ENCODE peak calls at places on chromosomes 5 and 9, in four cellular contexts. N is uterus; G is K562; V is CD4-positive, alpha-beta memory T cell. I is an unnamed sample.

GRCh38 chr9:129752915-129753724 is at the start of gene PTGES:
- DNase-seq in V (peak), N (peak), G (peak), I (no peak)

GRCh38 chr5:26553079-26553478 is 485.3 kb downstream of the CDH9 start:
- DNase-seq in N (no peak), G (no peak), V (no peak), I (no peak)

GRCh38 chr9:99361827-99362226 is 139.7 kb downstream of the SEC61B start:
- DNase-seq in N (no peak), G (no peak), V (no peak), I (no peak)

GRCh38 chr9:115374724-115375268 is 256.8 kb upstream of the TNC start:
- DNase-seq in G (no peak), V (no peak), N (no peak), I (no peak)

GRCh38 chr5:14359069-14360043 is 216.2 kb downstream of the TRIO start:
- DNase-seq in G (no peak), V (no peak), N (no peak), I (no peak)

GRCh38 chr5:137192293-137192743 is 306.8 kb downstream of the SPOCK1 start:
- DNase-seq in V (no peak), G (no peak), N (no peak), I (no peak)

GRCh38 chr9:5493597-5494511 is 16.5 kb upstream of the PDCD1LG2 start:
- DNase-seq in G (peak), N (no peak), V (no peak), I (no peak)

GRCh38 chr5:26647781-26648180 is 390.6 kb downstream of the CDH9 start:
- DNase-seq in N (no peak), V (no peak), G (no peak), I (no peak)

GRCh38 chr9:76255781-76256455 is 138.3 kb downstream of the RFK start:
- DNase-seq in V (no peak), G (no peak), N (peak), I (no peak)

GRCh38 chr5:179821298-179822058 is 773 bp downstream of the SQSTM1 start:
- DNase-seq in V (peak), G (peak), N (peak), I (peak)

GRCh38 chr9:75814667-75815066 is 75.8 kb upstream of the PCSK5 start:
- DNase-seq in G (no peak), N (no peak), V (no peak), I (no peak)

GRCh38 chr5:134119720-134120119 is 5.2 kb downstream of the TCF7 start:
- DNase-seq in G (no peak), N (no peak), V (no peak), I (no peak)

GRCh38 chr5:16456103-16456832 is 9.3 kb downstream of the ZNF622 start:
- DNase-seq in V (peak), N (no peak), G (peak), I (peak)

GRCh38 chr5:77425420-77425819 is 66.7 kb downstream of the WDR41 start:
- DNase-seq in N (no peak), V (no peak), G (no peak), I (no peak)

GRCh38 chr5:91212336-91213092 is 170.6 kb downstream of the ARRDC3 start:
- DNase-seq in N (peak), V (no peak), G (no peak), I (no peak)

GRCh38 chr9:94697972-94698581 is 28.4 kb upstream of the AOPEP start:
- DNase-seq in V (no peak), N (no peak), G (no peak), I (no peak)

GRCh38 chr5:68886814-68887213 is 207.0 kb upstream of the SLC30A5 start:
- DNase-seq in N (no peak), G (no peak), V (no peak), I (no peak)

GRCh38 chr5:140951636-140952035 is 14.6 kb upstream of the PCDHAC2 start:
- DNase-seq in G (no peak), V (no peak), N (no peak), I (no peak)

GRCh38 chr9:126144617-126145456 is 181.8 kb upstream of the MVB12B start:
- DNase-seq in N (no peak), V (no peak), G (no peak), I (no peak)

GRCh38 chr5:27221410-27221809 is 183.0 kb upstream of the CDH9 start:
- DNase-seq in N (no peak), G (no peak), V (no peak), I (no peak)

GRCh38 chr9:36855443-36856315 is 178.4 kb downstream of the PAX5 start:
- DNase-seq in V (peak), N (no peak), G (peak), I (no peak)

GRCh38 chr5:62017092-62017491 is 288.9 kb upstream of the KIF2A start:
- DNase-seq in G (no peak), V (no peak), N (no peak), I (no peak)

GRCh38 chr9:112836394-112836793 is 54.3 kb downstream of the SLC46A2 start:
- DNase-seq in V (no peak), G (no peak), N (no peak), I (no peak)

GRCh38 chr5:123035320-123035949 is 1.1 kb downstream of the PPIC start:
- DNase-seq in V (no peak), N (peak), G (peak), I (no peak)

GRCh38 chr5:128135286-128135685 is 51.7 kb downstream of the SLC12A2 start:
- DNase-seq in N (no peak), G (no peak), V (no peak), I (no peak)

GRCh38 chr5:72956324-72957140 is 691 bp downstream of the FCHO2 start:
- DNase-seq in G (peak), N (peak), V (peak), I (no peak)

GRCh38 chr5:136213919-136214493 is 21.0 kb upstream of the SMIM32 start:
- DNase-seq in G (no peak), V (no peak), N (no peak), I (no peak)

GRCh38 chr5:83430130-83431010 is 41.2 kb upstream of the VCAN start:
- DNase-seq in N (peak), G (peak), V (peak), I (peak)

GRCh38 chr5:65075623-65076250 is 307.0 kb downstream of the CWC27 start:
- DNase-seq in G (no peak), N (no peak), V (no peak), I (no peak)

GRCh38 chr9:97905228-97905627 is 17.1 kb downstream of the TRMO start:
- DNase-seq in V (peak), G (no peak), N (no peak), I (peak)

GRCh38 chr5:150022681-150023080 is 22.1 kb downstream of the HMGXB3 start:
- DNase-seq in V (no peak), N (no peak), G (no peak), I (no peak)

GRCh38 chr9:122338989-122339388 is 31.8 kb upstream of the PTGS1 start:
- DNase-seq in V (no peak), N (no peak), G (no peak), I (no peak)

GRCh38 chr9:130872511-130872910 is 24.1 kb downstream of the QRFP start:
- DNase-seq in N (no peak), V (no peak), G (no peak), I (no peak)

DNA sequence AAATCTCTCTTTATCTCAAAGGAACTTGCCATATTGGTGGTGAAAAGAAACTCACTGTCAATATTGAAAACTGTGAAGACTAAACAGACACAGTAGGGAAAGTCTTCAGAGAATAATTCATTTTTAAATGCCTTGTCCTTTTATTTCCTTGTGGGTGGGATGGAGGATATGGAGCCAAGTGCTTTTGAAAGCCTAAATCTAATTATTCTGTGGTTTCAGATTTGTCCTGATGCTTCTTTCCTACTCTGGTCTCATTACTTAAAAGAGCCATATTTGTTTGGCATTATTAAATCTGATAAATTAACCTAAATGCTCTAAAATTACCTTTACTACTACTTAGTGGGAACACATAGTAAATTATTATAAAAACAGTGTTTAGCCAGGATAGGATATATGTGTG is 258.3 kb upstream of the EFNA5 start:
- DNase-seq in N (no peak), V (no peak), G (no peak), I (no peak)
- H3K27ac ChIP-seq in N (no peak), V (no peak), G (no peak), I (no peak)

GRCh38 chr9:124390812-124391658 is 24.2 kb downstream of the PSMB7 start:
- DNase-seq in V (no peak), N (no peak), G (peak), I (no peak)
- H3K4me3 ChIP-seq in V (no peak), N (no peak), G (no peak), I (no peak)

DNA sequence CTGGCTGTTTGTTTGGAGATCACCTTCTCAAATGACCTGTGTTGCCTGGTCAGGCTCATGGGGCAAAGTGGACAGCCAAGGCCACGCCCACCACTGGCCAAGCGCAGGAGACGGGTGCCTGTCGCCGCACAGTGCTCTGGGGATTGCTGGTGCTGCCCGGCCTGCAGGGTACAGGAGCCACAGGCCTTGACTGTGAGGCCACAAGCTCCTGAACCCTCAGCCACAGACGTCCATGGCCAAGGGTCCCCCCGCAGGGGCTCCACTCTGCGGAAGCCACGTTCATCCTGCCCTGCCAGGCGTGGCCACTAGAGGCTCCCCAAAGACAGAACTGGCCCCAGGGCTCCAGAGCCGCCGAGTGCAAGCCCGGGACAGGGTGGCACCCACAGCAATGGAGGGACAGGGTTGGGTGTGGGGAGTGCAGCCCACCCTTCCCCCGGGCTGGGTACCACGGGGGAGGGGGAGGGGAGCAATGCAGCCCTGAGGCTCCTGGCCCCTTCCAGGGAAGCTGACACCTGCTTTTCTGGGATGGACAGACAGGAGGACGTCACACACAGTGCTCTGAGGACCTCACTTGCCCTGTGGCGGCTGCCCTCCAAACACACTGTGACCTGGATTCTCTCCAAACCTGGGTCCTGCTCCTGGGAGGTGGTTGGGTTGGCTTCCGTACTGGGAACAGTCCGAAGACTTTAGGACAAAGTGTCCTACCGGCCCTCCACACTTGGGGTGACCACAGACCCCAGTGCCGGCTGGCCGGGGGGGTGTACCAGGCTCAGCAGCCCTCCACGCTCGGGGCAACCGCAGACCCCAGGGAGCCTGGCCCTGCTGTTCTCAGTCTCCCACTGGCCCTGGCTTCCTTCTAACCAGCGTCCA is 21.5 kb downstream of the TPPP start:
- DNase-seq in N (peak), V (peak), G (peak), I (peak)
- H3K27ac ChIP-seq in N (no peak), V (peak), G (no peak), I (peak)

GRCh38 chr9:134150557-134151214 is 13.7 kb downstream of the RNU6ATAC start:
- DNase-seq in N (no peak), G (no peak), V (no peak), I (no peak)
- H3K4me3 ChIP-seq in N (no peak), G (no peak), V (no peak), I (no peak)

GRCh38 chr5:74977475-74977874 is 74.9 kb downstream of the GCNT4 start:
- DNase-seq in G (no peak), V (no peak), N (no peak), I (no peak)
- H3K27ac ChIP-seq in G (no peak), V (no peak), N (no peak), I (no peak)

GRCh38 chr5:178818094-178818493 is 41.7 kb upstream of the ZNF354B start:
- DNase-seq in G (no peak), V (no peak), N (no peak), I (no peak)
- H3K4me3 ChIP-seq in G (no peak), V (no peak), N (no peak), I (no peak)